ENCODE peak calls at places on chromosome 3, in seven cellular contexts. One of them, this sample, is unnamed.
A peak's percentile ranks its signal among the peaks of the same experiment; 100 is the strongest.

GRCh38 chr3:102714567-102714966 is 279.8 kb downstream of the ZPLD1 start:
- DNase-seq in AG04450: no peak
- DNase-seq in ascending aorta: no peak
- DNase-seq in foreskin fibroblast: no peak
- DNase-seq in heart right ventricle: no peak
- DNase-seq in MM.1S: no peak
- DNase-seq in left ventricle myocardium inferior: no peak
- DNase-seq in this sample: no peak

GRCh38 chr3:140453750-140454149 is 224.1 kb upstream of the TRIM42 start:
- DNase-seq in ascending aorta: no peak
- DNase-seq in AG04450: no peak
- DNase-seq in MM.1S: no peak
- DNase-seq in foreskin fibroblast: no peak
- DNase-seq in left ventricle myocardium inferior: no peak
- DNase-seq in heart right ventricle: no peak
- DNase-seq in this sample: no peak

GRCh38 chr3:22886394-22886793 is 316.7 kb upstream of the UBE2E2 start:
- DNase-seq in heart right ventricle: peak; percentile 40
- DNase-seq in left ventricle myocardium inferior: peak; percentile 30
- DNase-seq in foreskin fibroblast: peak; percentile 4
- DNase-seq in AG04450: no peak
- DNase-seq in MM.1S: no peak
- DNase-seq in ascending aorta: no peak
- DNase-seq in this sample: no peak

GRCh38 chr3:101849714-101850326 is 506 bp downstream of the NFKBIZ start:
- DNase-seq in foreskin fibroblast: peak; percentile 68
- DNase-seq in left ventricle myocardium inferior: peak; percentile 51
- DNase-seq in AG04450: no peak
- DNase-seq in ascending aorta: no peak
- DNase-seq in heart right ventricle: peak; percentile 24
- DNase-seq in MM.1S: peak; percentile 59
- DNase-seq in this sample: no peak

GRCh38 chr3:136861890-136862610 is at the start of gene NCK1:
- DNase-seq in ascending aorta: peak; percentile 97
- DNase-seq in foreskin fibroblast: peak; percentile 99
- DNase-seq in heart right ventricle: peak; percentile 99
- DNase-seq in MM.1S: peak; percentile 98
- DNase-seq in AG04450: peak; percentile 94
- DNase-seq in left ventricle myocardium inferior: peak; percentile 99
- DNase-seq in this sample: peak; percentile 92

GRCh38 chr3:34256791-34257190 is 458.4 kb downstream of the PDCD6IP start:
- DNase-seq in MM.1S: no peak
- DNase-seq in left ventricle myocardium inferior: no peak
- DNase-seq in AG04450: no peak
- DNase-seq in ascending aorta: no peak
- DNase-seq in heart right ventricle: no peak
- DNase-seq in foreskin fibroblast: no peak
- DNase-seq in this sample: no peak

GRCh38 chr3:117355566-117355965 is 646.0 kb downstream of the TUSC7 start:
- DNase-seq in AG04450: no peak
- DNase-seq in left ventricle myocardium inferior: no peak
- DNase-seq in ascending aorta: no peak
- DNase-seq in heart right ventricle: no peak
- DNase-seq in foreskin fibroblast: peak; percentile 34
- DNase-seq in MM.1S: no peak
- DNase-seq in this sample: no peak

GRCh38 chr3:37988931-37989525 is 1.6 kb upstream of the VILL start:
- DNase-seq in left ventricle myocardium inferior: no peak
- DNase-seq in foreskin fibroblast: no peak
- DNase-seq in MM.1S: no peak
- DNase-seq in heart right ventricle: no peak
- DNase-seq in AG04450: no peak
- DNase-seq in ascending aorta: no peak
- DNase-seq in this sample: no peak

GRCh38 chr3:8741581-8742355 is 8.2 kb downstream of the CAV3 start:
- DNase-seq in AG04450: peak; percentile 59
- DNase-seq in ascending aorta: no peak
- DNase-seq in left ventricle myocardium inferior: no peak
- DNase-seq in MM.1S: no peak
- DNase-seq in heart right ventricle: peak; percentile 58
- DNase-seq in foreskin fibroblast: peak; percentile 92
- DNase-seq in this sample: peak; percentile 55

GRCh38 chr3:141011511-141012262 is 39.5 kb upstream of the SPSB4 start:
- DNase-seq in foreskin fibroblast: peak; percentile 77
- DNase-seq in MM.1S: peak; percentile 66
- DNase-seq in ascending aorta: no peak
- DNase-seq in left ventricle myocardium inferior: peak; percentile 82
- DNase-seq in AG04450: peak; percentile 20
- DNase-seq in heart right ventricle: peak; percentile 78
- DNase-seq in this sample: no peak

GRCh38 chr3:101070260-101071121 is 77.3 kb upstream of the ABI3BP start:
- DNase-seq in AG04450: no peak
- DNase-seq in foreskin fibroblast: peak; percentile 36
- DNase-seq in left ventricle myocardium inferior: peak; percentile 44
- DNase-seq in heart right ventricle: peak; percentile 17
- DNase-seq in ascending aorta: no peak
- DNase-seq in MM.1S: peak; percentile 68
- DNase-seq in this sample: no peak

GRCh38 chr3:42936157-42936981 is 30.4 kb downstream of the ZNF662 start:
- DNase-seq in left ventricle myocardium inferior: peak; percentile 32
- DNase-seq in MM.1S: no peak
- DNase-seq in AG04450: peak; percentile 10
- DNase-seq in heart right ventricle: peak; percentile 7
- DNase-seq in foreskin fibroblast: peak; percentile 76
- DNase-seq in ascending aorta: no peak
- DNase-seq in this sample: no peak

GRCh38 chr3:66076861-66077495 is 38.3 kb upstream of the MAGI1 start:
- DNase-seq in left ventricle myocardium inferior: no peak
- DNase-seq in foreskin fibroblast: peak; percentile 95
- DNase-seq in MM.1S: no peak
- DNase-seq in AG04450: peak; percentile 21
- DNase-seq in heart right ventricle: no peak
- DNase-seq in ascending aorta: no peak
- DNase-seq in this sample: peak; percentile 33

GRCh38 chr3:108420926-108421325 is 89.5 kb downstream of the MYH15 start:
- DNase-seq in left ventricle myocardium inferior: no peak
- DNase-seq in AG04450: peak; percentile 57
- DNase-seq in foreskin fibroblast: peak; percentile 84
- DNase-seq in ascending aorta: no peak
- DNase-seq in MM.1S: no peak
- DNase-seq in heart right ventricle: no peak
- DNase-seq in this sample: peak; percentile 25

GRCh38 chr3:127043041-127043641 is 60.2 kb downstream of the PLXNA1 start:
- DNase-seq in MM.1S: peak; percentile 7
- DNase-seq in ascending aorta: no peak
- DNase-seq in left ventricle myocardium inferior: no peak
- DNase-seq in heart right ventricle: no peak
- DNase-seq in foreskin fibroblast: no peak
- DNase-seq in AG04450: no peak
- DNase-seq in this sample: no peak

GRCh38 chr3:49256152-49256551 is 20.9 kb downstream of the C3orf62 start:
- DNase-seq in heart right ventricle: no peak
- DNase-seq in foreskin fibroblast: no peak
- DNase-seq in ascending aorta: no peak
- DNase-seq in AG04450: no peak
- DNase-seq in MM.1S: no peak
- DNase-seq in left ventricle myocardium inferior: no peak
- DNase-seq in this sample: no peak

GRCh38 chr3:129412542-129413198 is 15.8 kb downstream of the EFCAB12 start:
- DNase-seq in left ventricle myocardium inferior: no peak
- DNase-seq in AG04450: peak; percentile 58
- DNase-seq in foreskin fibroblast: peak; percentile 47
- DNase-seq in MM.1S: no peak
- DNase-seq in heart right ventricle: no peak
- DNase-seq in ascending aorta: no peak
- DNase-seq in this sample: no peak

GRCh38 chr3:127629462-127630403 is 748 bp downstream of the PODXL2 start:
- DNase-seq in heart right ventricle: no peak
- DNase-seq in AG04450: no peak
- DNase-seq in foreskin fibroblast: peak; percentile 20
- DNase-seq in MM.1S: no peak
- DNase-seq in ascending aorta: no peak
- DNase-seq in left ventricle myocardium inferior: no peak
- DNase-seq in this sample: no peak

GRCh38 chr3:179421500-179421899 is 29.8 kb downstream of the GNB4 start:
- DNase-seq in left ventricle myocardium inferior: no peak
- DNase-seq in heart right ventricle: peak; percentile 53
- DNase-seq in AG04450: peak; percentile 3
- DNase-seq in MM.1S: no peak
- DNase-seq in ascending aorta: no peak
- DNase-seq in foreskin fibroblast: peak; percentile 68
- DNase-seq in this sample: no peak

GRCh38 chr3:128051837-128052766 is at the start of gene SEC61A1:
- DNase-seq in heart right ventricle: peak; percentile 94
- DNase-seq in ascending aorta: peak; percentile 81
- DNase-seq in left ventricle myocardium inferior: peak; percentile 95
- DNase-seq in MM.1S: peak; percentile 95
- DNase-seq in foreskin fibroblast: peak; percentile 99
- DNase-seq in AG04450: peak; percentile 66
- DNase-seq in this sample: peak; percentile 69

GRCh38 chr3:78645628-78646310 is 1122.0 kb downstream of the ROBO1 start:
- DNase-seq in MM.1S: peak; percentile 79
- DNase-seq in left ventricle myocardium inferior: no peak
- DNase-seq in ascending aorta: no peak
- DNase-seq in heart right ventricle: peak; percentile 18
- DNase-seq in AG04450: peak; percentile 55
- DNase-seq in foreskin fibroblast: peak; percentile 87
- DNase-seq in this sample: peak; percentile 71

GRCh38 chr3:172210355-172210754 is 171.0 kb downstream of the FNDC3B start:
- DNase-seq in AG04450: no peak
- DNase-seq in left ventricle myocardium inferior: no peak
- DNase-seq in foreskin fibroblast: no peak
- DNase-seq in MM.1S: no peak
- DNase-seq in heart right ventricle: no peak
- DNase-seq in ascending aorta: peak; percentile 17
- DNase-seq in this sample: no peak
- TF ChIP-seq CTCF in AG04450: no peak
- TF ChIP-seq CTCF in left ventricle myocardium inferior: no peak
- TF ChIP-seq CTCF in foreskin fibroblast: no peak
- TF ChIP-seq CTCF in MM.1S: no peak
- TF ChIP-seq CTCF in heart right ventricle: no peak
- TF ChIP-seq CTCF in ascending aorta: no peak
- TF ChIP-seq CTCF in this sample: no peak

GRCh38 chr3:105352976-105353375 is 13.7 kb upstream of the ALCAM start:
- DNase-seq in AG04450: no peak
- DNase-seq in left ventricle myocardium inferior: no peak
- DNase-seq in MM.1S: no peak
- DNase-seq in ascending aorta: no peak
- DNase-seq in heart right ventricle: no peak
- DNase-seq in foreskin fibroblast: peak; percentile 59
- DNase-seq in this sample: no peak

GRCh38 chr3:105356988-105357387 is 9.7 kb upstream of the ALCAM start:
- DNase-seq in MM.1S: no peak
- DNase-seq in left ventricle myocardium inferior: no peak
- DNase-seq in ascending aorta: no peak
- DNase-seq in foreskin fibroblast: no peak
- DNase-seq in AG04450: no peak
- DNase-seq in heart right ventricle: no peak
- DNase-seq in this sample: no peak

GRCh38 chr3:105353485-105354161 is 13.1 kb upstream of the ALCAM start:
- DNase-seq in ascending aorta: no peak
- DNase-seq in MM.1S: no peak
- DNase-seq in foreskin fibroblast: peak; percentile 53
- DNase-seq in AG04450: no peak
- DNase-seq in heart right ventricle: no peak
- DNase-seq in left ventricle myocardium inferior: peak; percentile 20
- DNase-seq in this sample: no peak

GRCh38 chr3:105355355-105356063 is 11.2 kb upstream of the ALCAM start:
- DNase-seq in left ventricle myocardium inferior: no peak
- DNase-seq in foreskin fibroblast: peak; percentile 21
- DNase-seq in MM.1S: no peak
- DNase-seq in AG04450: no peak
- DNase-seq in heart right ventricle: no peak
- DNase-seq in ascending aorta: no peak
- DNase-seq in this sample: no peak

DNA sequence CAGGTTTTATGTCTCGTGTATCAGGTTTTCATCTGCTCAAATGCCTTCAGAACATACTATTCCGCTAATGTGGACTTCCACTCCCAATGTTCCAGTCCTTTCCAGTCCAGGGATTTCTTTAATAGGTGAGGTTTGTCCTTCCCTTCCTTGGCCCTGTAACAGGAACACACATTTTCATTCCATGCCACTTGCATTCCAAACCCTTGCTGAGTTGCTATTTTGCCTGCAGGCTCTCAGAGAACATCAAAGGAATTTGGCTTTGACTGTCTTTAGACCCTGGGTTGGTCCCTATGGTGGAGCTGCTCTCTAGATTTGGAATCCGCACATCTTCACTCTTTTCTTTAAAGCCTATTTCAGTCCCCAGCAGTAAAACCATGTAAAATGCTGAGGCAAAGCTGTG is 12.3 kb upstream of the ALCAM start:
- DNase-seq in AG04450: no peak
- DNase-seq in ascending aorta: no peak
- DNase-seq in heart right ventricle: no peak
- DNase-seq in left ventricle myocardium inferior: no peak
- DNase-seq in MM.1S: no peak
- DNase-seq in foreskin fibroblast: peak; percentile 48
- DNase-seq in this sample: no peak
- H3K4me3 ChIP-seq in AG04450: peak overlapping the region; percentile 56
- H3K4me3 ChIP-seq in ascending aorta: no peak overlapping the region
- H3K4me3 ChIP-seq in heart right ventricle: no peak overlapping the region
- H3K4me3 ChIP-seq in left ventricle myocardium inferior: peak overlapping the region; percentile 54
- H3K4me3 ChIP-seq in MM.1S: no peak overlapping the region
- H3K4me3 ChIP-seq in foreskin fibroblast: peak overlapping the region; percentile 31
- H3K4me3 ChIP-seq in this sample: peak overlapping the region; percentile 55

DNA sequence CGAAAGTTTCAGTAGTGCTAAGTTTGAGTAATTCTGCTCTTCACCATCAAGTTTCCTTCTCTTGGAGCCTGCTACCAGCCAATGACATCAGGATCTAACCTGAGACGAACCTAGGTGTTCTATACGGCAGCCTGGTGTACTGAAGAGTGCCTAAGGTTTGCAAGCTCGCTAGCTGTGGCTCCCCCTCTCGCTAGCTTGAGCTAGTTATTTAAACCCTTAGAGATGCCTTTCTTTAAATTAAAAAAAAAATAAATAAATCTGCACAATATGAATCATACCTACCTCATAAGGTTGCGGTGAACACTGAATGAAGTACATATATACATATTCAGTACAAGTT is 1.4 kb upstream of the COL8A1 start:
- DNase-seq in foreskin fibroblast: peak; percentile 78
- DNase-seq in AG04450: peak; percentile 44
- DNase-seq in MM.1S: no peak
- DNase-seq in heart right ventricle: no peak
- DNase-seq in ascending aorta: no peak
- DNase-seq in left ventricle myocardium inferior: no peak
- DNase-seq in this sample: peak; percentile 61
- TF ChIP-seq CTCF in foreskin fibroblast: no peak
- TF ChIP-seq CTCF in AG04450: peak; percentile 45
- TF ChIP-seq CTCF in MM.1S: no peak
- TF ChIP-seq CTCF in heart right ventricle: no peak
- TF ChIP-seq CTCF in ascending aorta: no peak
- TF ChIP-seq CTCF in left ventricle myocardium inferior: no peak
- TF ChIP-seq CTCF in this sample: peak; percentile 49

DNA sequence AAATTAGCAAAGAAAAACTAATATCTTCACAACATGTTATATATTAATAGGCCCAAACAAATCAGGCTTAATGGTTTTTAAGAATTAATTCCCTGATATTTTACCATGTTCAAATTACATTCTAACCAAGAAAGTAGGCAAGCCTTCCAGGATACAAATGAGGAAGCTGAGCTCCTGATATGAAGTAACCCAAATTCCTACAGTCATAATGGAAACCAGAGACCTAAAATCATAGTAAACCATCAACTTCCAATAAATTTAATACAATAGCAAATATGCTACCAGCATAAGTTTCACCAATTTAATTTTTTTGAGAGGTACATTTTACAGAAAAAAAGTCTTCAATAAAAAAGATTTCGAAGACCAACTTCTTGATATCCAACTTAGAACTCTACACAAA is 3.8 kb downstream of the DCBLD2 start:
- DNase-seq in ascending aorta: no peak
- DNase-seq in left ventricle myocardium inferior: no peak
- DNase-seq in AG04450: no peak
- DNase-seq in heart right ventricle: no peak
- DNase-seq in foreskin fibroblast: no peak
- DNase-seq in MM.1S: no peak
- DNase-seq in this sample: no peak
- H3K4me3 ChIP-seq in ascending aorta: no peak overlapping the region
- H3K4me3 ChIP-seq in left ventricle myocardium inferior: peak overlapping the region; percentile 2
- H3K4me3 ChIP-seq in AG04450: peak overlapping the region; percentile 89
- H3K4me3 ChIP-seq in heart right ventricle: no peak overlapping the region
- H3K4me3 ChIP-seq in foreskin fibroblast: peak overlapping the region; percentile 19
- H3K4me3 ChIP-seq in MM.1S: no peak overlapping the region
- H3K4me3 ChIP-seq in this sample: peak overlapping the region; percentile 84